ENCODE peak calls at places on chromosomes 13 and 19, in nine cellular contexts. S is A673, P is left ventricle myocardium inferior, B is adrenal gland, A is body of pancreas, X is endodermal cell, Z is heart left ventricle, V is K562, F is mammary epithelial cell. O is an unnamed sample. For H3K4me1, the result is how much of the 10 kb centered on the place peaks cover.

GRCh38 chr13:67549331-67549730 is 319.2 kb upstream of the PCDH9 start:
- DNase-seq in F (peak), P (no peak), V (peak), B (no peak), S (no peak), A (no peak), Z (no peak), X (no peak), O (no peak)

GRCh38 chr19:54364775-54365257 is at the start of gene LAIR1:
- DNase-seq in F (no peak), B (peak), P (no peak), V (no peak), X (no peak), Z (peak), S (no peak), A (no peak), O (peak)

GRCh38 chr13:113656831-113657671 is 947 bp downstream of the ATP4B start:
- DNase-seq in F (no peak), Z (peak), A (no peak), B (no peak), P (peak), X (peak), V (no peak), S (no peak), O (peak)

GRCh38 chr13:34257980-34258379 is 440.0 kb downstream of the RFC3 start:
- DNase-seq in S (peak), A (no peak), V (no peak), B (no peak), P (no peak), F (no peak), Z (no peak), X (no peak), O (no peak)

GRCh38 chr13:72757792-72758535 is 23.7 kb downstream of the DIS3 start:
- DNase-seq in V (no peak), B (no peak), Z (no peak), P (no peak), X (no peak), F (no peak), A (no peak), S (no peak), O (no peak)

GRCh38 chr19:35000647-35001501 is 751 bp downstream of the GRAMD1A start:
- DNase-seq in S (peak), Z (no peak), F (peak), B (peak), P (no peak), A (peak), X (peak), V (peak), O (no peak)

GRCh38 chr13:114045113-114045735 is 71.3 kb upstream of the C13orf46 start:
- DNase-seq in S (no peak), F (no peak), X (no peak), V (no peak), A (no peak), P (no peak), B (no peak), Z (no peak), O (no peak)

GRCh38 chr13:83547043-83547442 is 335.2 kb downstream of the SLITRK1 start:
- DNase-seq in B (no peak), Z (no peak), X (no peak), A (no peak), V (no peak), F (no peak), P (no peak), S (no peak), O (no peak)

GRCh38 chr13:47420568-47420967 is 523.7 kb upstream of the HTR2A start:
- DNase-seq in F (no peak), S (no peak), P (no peak), A (no peak), B (peak), X (peak), V (no peak), Z (no peak), O (no peak)

GRCh38 chr13:93325303-93326297 is 99.0 kb downstream of the GPC6 start:
- DNase-seq in X (no peak), B (no peak), P (no peak), F (no peak), V (no peak), S (no peak), A (no peak), Z (no peak), O (no peak)

GRCh38 chr19:15995536-15995935 is 46.7 kb downstream of the OR10H4 start:
- DNase-seq in Z (no peak), S (no peak), V (no peak), F (no peak), B (peak), P (no peak), A (no peak), X (no peak), O (no peak)

GRCh38 chr13:38630780-38631179 is 56.1 kb upstream of the FREM2 start:
- DNase-seq in S (peak), Z (no peak), P (no peak), X (no peak), B (no peak), A (no peak), F (no peak), V (no peak), O (no peak)

GRCh38 chr19:664913-665443 is 2.0 kb upstream of the RNF126 start:
- DNase-seq in A (peak), P (peak), V (peak), S (peak), X (peak), Z (peak), B (peak), F (peak), O (peak)

GRCh38 chr13:107203146-107203847 is 635.4 kb upstream of the ARGLU1 start:
- DNase-seq in V (peak), S (peak), P (no peak), A (no peak), F (no peak), B (no peak), Z (no peak), X (peak), O (no peak)

GRCh38 chr19:44539991-44540390 is 10.5 kb upstream of the CEACAM20 start:
- DNase-seq in B (no peak), F (no peak), V (no peak), S (no peak), A (no peak), P (no peak), X (no peak), Z (no peak), O (peak)

GRCh38 chr19:1027020-1027952 is 878 bp downstream of the CNN2 start:
- DNase-seq in A (no peak), X (peak), B (no peak), S (peak), V (peak), Z (no peak), P (peak), F (peak), O (no peak)

GRCh38 chr13:32838985-32839384 is 177.2 kb upstream of the KL start:
- DNase-seq in F (no peak), A (no peak), P (no peak), X (peak), S (no peak), Z (no peak), B (no peak), V (no peak), O (no peak)

GRCh38 chr13:101626925-101627555 is 174.6 kb downstream of the ITGBL1 start:
- DNase-seq in B (no peak), P (no peak), Z (no peak), A (no peak), V (no peak), X (no peak), S (peak), F (no peak), O (no peak)

GRCh38 chr13:32746474-32746873 is 160.2 kb downstream of the PDS5B start:
- DNase-seq in B (no peak), X (no peak), V (peak), F (no peak), Z (no peak), P (no peak), A (no peak), S (no peak), O (no peak)

GRCh38 chr13:23867027-23867491 is 22.1 kb downstream of the MIPEP start:
- DNase-seq in A (no peak), X (peak), F (peak), V (peak), B (no peak), S (no peak), Z (no peak), P (no peak), O (no peak)

DNA sequence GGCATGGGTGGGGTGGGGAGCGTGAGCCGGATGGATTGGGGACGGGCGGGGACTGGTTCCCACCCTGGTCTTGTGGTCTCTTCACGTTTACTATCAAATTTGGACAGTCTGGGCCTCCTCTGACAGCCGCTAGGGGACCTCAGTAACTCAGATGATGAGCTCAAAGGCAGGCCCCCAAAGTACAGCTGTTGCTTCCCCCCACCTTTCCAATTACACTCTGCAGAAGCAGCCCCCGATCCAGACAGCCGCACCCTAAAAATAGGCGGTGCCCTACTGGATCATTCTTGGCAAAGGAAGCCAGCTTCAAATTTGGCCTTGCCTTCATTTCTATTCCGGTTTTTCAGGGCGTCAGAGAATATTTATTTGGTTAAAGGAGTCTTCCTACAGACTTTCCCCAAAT is 1.9 kb upstream of the FOXO1 start:
- DNase-seq in A (no peak), S (peak), F (no peak), X (peak), Z (peak), V (peak), B (no peak), P (peak), O (no peak)
- TF ChIP-seq CTCF in A (no peak), S (peak), F (no peak), X (peak), Z (peak), V (peak), B (no peak), P (peak), O (peak)

GRCh38 chr19:10641248-10641647 is 12.9 kb upstream of the ILF3 start:
- DNase-seq in B (no peak), Z (no peak), P (no peak), F (no peak), V (no peak), S (no peak), A (no peak), X (no peak), O (no peak)

GRCh38 chr19:10637894-10638293 is 12.5 kb downstream of the SLC44A2 start:
- DNase-seq in F (no peak), V (no peak), A (no peak), P (no peak), Z (no peak), X (no peak), B (no peak), S (no peak), O (no peak)

GRCh38 chr19:10639836-10640235 is 14.3 kb upstream of the ILF3 start:
- DNase-seq in X (no peak), S (no peak), A (no peak), P (no peak), Z (no peak), B (no peak), F (no peak), V (no peak), O (no peak)

GRCh38 chr19:10642473-10642872 is 11.7 kb upstream of the ILF3 start:
- DNase-seq in F (no peak), Z (no peak), B (no peak), S (no peak), A (no peak), X (no peak), P (no peak), V (no peak), O (no peak)

DNA sequence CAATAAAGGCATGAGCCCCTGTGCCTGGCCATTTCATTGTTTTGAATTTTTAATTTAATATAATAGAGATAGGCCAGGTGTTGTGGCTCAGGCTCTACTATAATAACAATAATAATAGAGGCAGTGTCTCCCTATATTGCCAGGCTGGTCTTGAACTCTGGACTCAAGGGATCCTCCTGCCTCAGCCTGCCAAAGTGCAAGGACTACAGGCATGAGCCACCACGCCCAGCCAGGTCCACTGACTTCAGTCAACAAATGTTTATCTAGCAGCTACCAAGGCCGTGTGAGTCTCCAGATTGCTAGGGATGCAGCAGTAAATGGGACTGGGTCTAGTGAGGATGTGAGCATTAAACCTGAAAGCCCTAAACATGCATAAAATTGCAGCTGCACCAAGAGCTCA is 13.8 kb upstream of the ILF3 start:
- DNase-seq in V (no peak), A (no peak), P (no peak), S (no peak), Z (no peak), X (no peak), B (no peak), F (no peak), O (no peak)
- H3K4me1 ChIP-seq in V (under half), A (under half), P (under half), S (under half), Z (under half), X (under half), B (under half), F (under half), O (under half)

GRCh38 chr13:71218960-71219359 is 648.0 kb downstream of the DACH1 start:
- DNase-seq in S (peak), B (no peak), X (peak), F (no peak), V (no peak), Z (no peak), P (no peak), A (no peak), O (no peak)
- TF ChIP-seq CTCF in S (no peak), B (no peak), X (peak), F (no peak), V (no peak), Z (no peak), P (peak), A (no peak), O (no peak)

DNA sequence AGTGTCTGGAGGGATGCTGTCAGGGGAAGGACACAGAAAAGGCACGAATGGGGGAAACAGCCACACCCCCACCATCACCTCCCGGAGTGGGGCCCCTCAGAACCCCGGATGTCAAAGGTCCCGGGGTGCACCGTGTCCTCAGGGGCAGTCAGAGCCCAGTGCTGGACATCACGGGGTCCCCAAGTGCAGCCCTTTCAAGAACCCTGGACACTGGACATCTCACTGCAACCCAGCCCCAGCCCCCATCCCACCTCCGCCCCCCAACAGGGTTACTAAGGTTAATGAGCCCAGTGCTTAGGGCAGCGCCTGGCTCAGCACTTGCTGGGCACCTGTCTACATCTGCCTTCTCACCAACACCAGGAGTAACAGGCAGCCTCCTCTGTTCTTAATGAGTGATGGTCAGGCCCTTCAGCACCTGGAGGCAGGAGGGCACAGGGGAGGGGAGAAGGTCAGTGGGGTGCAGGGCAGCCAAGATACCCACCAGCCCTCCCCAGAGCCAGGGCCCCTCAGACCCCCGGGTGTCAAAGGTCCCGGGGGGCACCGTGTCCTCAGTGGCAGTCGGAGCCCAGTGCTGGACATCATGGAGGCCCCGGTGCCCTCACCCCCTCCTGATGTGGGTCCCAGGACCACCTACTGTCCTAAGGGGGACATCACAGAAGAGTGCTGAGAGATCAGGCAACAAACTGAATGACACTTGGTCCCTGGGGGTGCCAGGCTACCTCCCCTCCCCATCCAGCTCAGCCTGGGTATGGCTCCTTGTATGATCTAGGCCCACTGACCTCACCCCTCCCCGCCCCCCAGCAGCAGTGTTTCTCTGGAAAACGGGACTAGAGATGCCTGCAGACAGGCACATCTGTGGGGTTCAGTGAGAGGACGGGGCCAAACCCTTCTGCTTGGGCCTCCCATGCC is 9.0 kb downstream of the ACP4 start:
- DNase-seq in F (no peak), V (no peak), Z (no peak), S (no peak), P (no peak), A (no peak), X (no peak), B (no peak), O (no peak)
- H3K4me1 ChIP-seq in F (under half), V (under half), Z (under half), S (under half), P (under half), A (under half), X (under half), B (under half), O (under half)

DNA sequence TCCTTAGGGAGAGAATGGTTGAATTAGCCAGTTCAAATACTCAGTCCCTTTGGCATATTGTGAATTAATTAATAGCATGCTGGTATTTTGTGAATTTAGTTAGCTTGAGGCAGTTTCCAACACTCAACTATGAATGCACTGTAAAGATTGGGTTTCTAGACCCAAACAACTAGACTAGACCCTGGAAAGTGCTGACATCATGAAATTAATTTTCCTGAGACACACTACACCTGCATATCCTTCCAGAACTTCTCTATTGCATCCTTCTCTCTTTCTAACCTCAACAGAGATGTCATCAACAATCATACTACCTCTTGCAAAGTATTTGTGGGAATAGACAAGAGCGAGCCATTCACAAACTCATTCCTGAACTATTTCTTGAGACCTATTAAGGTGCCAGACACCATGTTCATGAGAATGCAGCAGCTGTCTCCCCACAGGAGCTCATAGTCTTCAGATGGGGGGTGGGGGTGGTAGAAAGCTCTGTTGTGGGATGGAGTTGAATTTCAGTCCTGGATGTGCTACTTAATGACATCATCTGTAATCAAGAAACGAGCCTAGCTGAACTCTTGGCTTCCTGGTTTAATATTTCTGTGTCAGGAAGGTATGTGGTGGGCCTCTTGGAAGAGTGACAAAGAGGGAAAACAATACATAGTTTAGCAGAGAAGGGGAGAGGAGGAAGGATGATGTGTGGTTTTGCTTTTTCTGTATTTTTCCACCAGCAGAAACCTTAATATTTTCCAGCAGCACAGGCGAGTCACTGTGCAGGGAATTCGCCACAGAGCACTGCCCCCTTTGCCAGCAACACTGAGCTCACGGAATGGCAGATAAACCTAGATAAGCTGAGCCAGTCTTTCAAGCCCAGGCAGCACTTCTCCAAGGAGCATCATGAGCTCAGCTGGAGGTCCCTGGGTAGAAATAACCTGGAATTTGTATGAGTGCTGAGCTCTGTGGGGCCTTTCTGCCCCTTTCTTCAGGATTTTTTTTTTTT is 53.1 kb upstream of the CYSLTR2 start:
- DNase-seq in Z (no peak), V (no peak), S (peak), A (peak), B (peak), X (peak), P (no peak), F (peak), O (no peak)
- TF ChIP-seq CTCF in Z (no peak), V (no peak), S (no peak), A (no peak), B (no peak), X (no peak), P (no peak), F (no peak), O (no peak)

GRCh38 chr19:2087621-2088100 is 8.5 kb downstream of the MOB3A start:
- DNase-seq in A (no peak), V (no peak), P (no peak), X (no peak), F (no peak), S (no peak), B (no peak), Z (no peak), O (no peak)
- H3K4me1 ChIP-seq in A (under half), V (under half), P (half or more), X (under half), F (half or more), S (under half), B (under half), Z (under half), O (under half)

GRCh38 chr19:37719927-37720265 is 335 bp upstream of the ZNF607 start:
- DNase-seq in Z (no peak), A (no peak), F (no peak), P (no peak), V (no peak), S (no peak), X (no peak), B (no peak), O (no peak)
- TF ChIP-seq CTCF in Z (no peak), A (no peak), F (no peak), P (peak), V (no peak), S (peak), X (no peak), B (no peak), O (no peak)

GRCh38 chr13:42969558-42970172 is 22.4 kb downstream of the EPSTI1 start:
- DNase-seq in V (peak), B (peak), F (peak), A (peak), P (peak), S (peak), X (peak), Z (peak), O (peak)

GRCh38 chr13:42970824-42971669 is 21.0 kb downstream of the EPSTI1 start:
- DNase-seq in Z (no peak), B (peak), V (peak), S (peak), P (no peak), A (no peak), X (peak), F (peak), O (no peak)

GRCh38 chr13:42973581-42973980 is 18.5 kb downstream of the EPSTI1 start:
- DNase-seq in X (no peak), Z (no peak), A (no peak), P (no peak), B (no peak), V (no peak), S (no peak), F (no peak), O (no peak)

GRCh38 chr13:42968906-42969305 is 23.1 kb downstream of the EPSTI1 start:
- DNase-seq in F (no peak), P (no peak), V (no peak), S (no peak), Z (no peak), X (peak), B (no peak), A (no peak), O (no peak)

GRCh38 chr13:42971670-42972355 is 20.2 kb downstream of the EPSTI1 start:
- DNase-seq in V (no peak), P (no peak), S (no peak), X (no peak), A (no peak), B (no peak), F (no peak), Z (no peak), O (no peak)
- H3K4me1 ChIP-seq in V (under half), P (under half), S (under half), X (under half), A (under half), B (under half), F (under half), Z (under half), O (under half)

O was measured in kidney.